ENCODE peak calls at places on chromosomes 2 and 18, in seven cellular contexts. U is CD8-positive, alpha-beta memory T cell; P is IMR-90; B is OCI-LY7; C is bronchial epithelial cell; I is SJSA1; S is cardiac fibroblast. J is an unnamed sample.

GRCh38 chr2:220585241-220585640 is 957.8 kb downstream of the SLC4A3 start:
- DNase-seq in I (no peak), S (no peak), P (peak; percentile 28), B (no peak), C (no peak), U (no peak), J (no peak)

GRCh38 chr18:58581265-58581664 is 47.6 kb downstream of the ALPK2 start:
- DNase-seq in P (peak; percentile 92), U (no peak), B (no peak), C (peak; percentile 45), I (peak; percentile 81), S (peak; percentile 79), J (no peak)

GRCh38 chr2:106057206-106057605 is 136.9 kb downstream of the UXS1 start:
- DNase-seq in S (no peak), B (no peak), P (no peak), I (no peak), C (peak; percentile 68), U (peak; percentile 82), J (no peak)

GRCh38 chr2:46915281-46915810 is at the start of gene MCFD2:
- DNase-seq in U (no peak), S (peak; percentile 46), B (no peak), P (no peak), C (no peak), I (no peak), J (no peak)

GRCh38 chr2:230602562-230603230 is 109.9 kb upstream of the CAB39 start:
- DNase-seq in S (no peak), B (peak; percentile 94), P (no peak), C (no peak), U (peak; percentile 72), I (no peak), J (peak; percentile 89)

GRCh38 chr2:128786800-128787478 is 468.3 kb upstream of the HS6ST1 start:
- DNase-seq in C (peak; percentile 40), P (peak; percentile 1), I (peak; percentile 3), S (peak; percentile 6), U (no peak), B (no peak), J (no peak)

GRCh38 chr2:235515821-235516220 is 22.0 kb downstream of the AGAP1 start:
- DNase-seq in S (no peak), U (peak; percentile 0), C (no peak), P (no peak), B (no peak), I (no peak), J (no peak)

GRCh38 chr18:22257022-22257543 is 87.7 kb downstream of the GATA6 start:
- DNase-seq in S (no peak), I (no peak), C (no peak), P (no peak), U (no peak), B (no peak), J (no peak)

GRCh38 chr18:48393170-48393569 is 16.0 kb downstream of the ZBTB7C start:
- DNase-seq in U (no peak), S (no peak), C (peak; percentile 72), B (no peak), P (no peak), I (no peak), J (no peak)

GRCh38 chr2:217937446-217937845 is 65.3 kb downstream of the TNS1 start:
- DNase-seq in C (no peak), S (peak; percentile 48), P (no peak), B (no peak), I (no peak), U (no peak), J (no peak)

GRCh38 chr2:95043300-95043786 is 17.8 kb downstream of the MAL start:
- DNase-seq in C (peak; percentile 39), S (peak; percentile 88), P (peak; percentile 90), I (no peak), B (no peak), U (no peak), J (peak; percentile 74)

GRCh38 chr2:47011696-47012095 is 96.1 kb upstream of the MCFD2 start:
- DNase-seq in S (no peak), B (no peak), P (no peak), C (no peak), U (no peak), I (no peak), J (no peak)

GRCh38 chr2:147773479-147773878 is 71.3 kb upstream of the ACVR2A start:
- DNase-seq in P (no peak), I (no peak), B (no peak), U (no peak), C (no peak), S (no peak), J (no peak)

GRCh38 chr2:95526360-95527341 is 42.1 kb upstream of the TRIM43B start:
- DNase-seq in P (peak; percentile 67), I (peak; percentile 74), C (peak; percentile 40), U (peak; percentile 50), B (no peak), S (peak; percentile 76), J (peak; percentile 27)

GRCh38 chr18:44637210-44638051 is 43.3 kb upstream of the SETBP1 start:
- DNase-seq in S (no peak), B (no peak), P (no peak), U (no peak), I (peak; percentile 80), C (peak; percentile 92), J (no peak)

GRCh38 chr2:37154790-37155189 is 2.0 kb downstream of the EIF2AK2 start:
- DNase-seq in I (no peak), S (no peak), B (peak; percentile 27), P (no peak), C (no peak), U (no peak), J (no peak)

GRCh38 chr2:236129935-236130334 is 38.3 kb downstream of the GBX2 start:
- DNase-seq in I (no peak), S (no peak), U (no peak), P (no peak), B (no peak), C (no peak), J (no peak)

GRCh38 chr18:8536226-8536625 is 73.0 kb upstream of the RAB12 start:
- DNase-seq in P (no peak), S (no peak), B (no peak), C (no peak), U (no peak), I (no peak), J (no peak)

GRCh38 chr2:8399731-8400130 is 282.1 kb upstream of the ID2 start:
- DNase-seq in S (no peak), U (no peak), P (no peak), I (no peak), B (no peak), C (no peak), J (no peak)

GRCh38 chr2:8962890-8963289 is 40.6 kb downstream of the MBOAT2 start:
- DNase-seq in U (no peak), P (no peak), S (no peak), C (no peak), I (no peak), B (no peak), J (no peak)

GRCh38 chr2:20963867-20964266 is 80.0 kb downstream of the APOB start:
- DNase-seq in I (no peak), S (no peak), C (no peak), B (no peak), U (no peak), P (no peak), J (no peak)

GRCh38 chr2:9745153-9745899 is 97.9 kb upstream of the TAF1B start:
- DNase-seq in U (no peak), S (no peak), B (no peak), P (no peak), I (no peak), C (peak; percentile 39), J (no peak)

GRCh38 chr18:14104906-14105748 is 27.1 kb downstream of the ZNF519 start:
- DNase-seq in B (no peak), U (no peak), C (no peak), I (no peak), P (no peak), S (no peak), J (no peak)

GRCh38 chr2:37713258-37713700 is 41.8 kb upstream of the CDC42EP3 start:
- DNase-seq in C (peak; percentile 78), I (peak; percentile 86), B (no peak), S (peak; percentile 84), U (no peak), P (peak; percentile 98), J (no peak)

GRCh38 chr2:241890524-241891235 is 21.2 kb downstream of the RTP5 start:
- DNase-seq in S (no peak), B (no peak), I (no peak), C (no peak), P (no peak), U (peak; percentile 30), J (no peak)

GRCh38 chr2:231342111-231342711 is 53.3 kb upstream of the B3GNT7 start:
- DNase-seq in U (no peak), S (no peak), P (no peak), I (no peak), C (no peak), B (no peak), J (no peak)

GRCh38 chr2:178700922-178701342 is 106.3 kb downstream of the TTN start:
- DNase-seq in U (no peak), C (peak; percentile 46), P (peak; percentile 35), S (peak; percentile 48), B (peak; percentile 36), I (peak; percentile 9), J (peak; percentile 20)

DNA sequence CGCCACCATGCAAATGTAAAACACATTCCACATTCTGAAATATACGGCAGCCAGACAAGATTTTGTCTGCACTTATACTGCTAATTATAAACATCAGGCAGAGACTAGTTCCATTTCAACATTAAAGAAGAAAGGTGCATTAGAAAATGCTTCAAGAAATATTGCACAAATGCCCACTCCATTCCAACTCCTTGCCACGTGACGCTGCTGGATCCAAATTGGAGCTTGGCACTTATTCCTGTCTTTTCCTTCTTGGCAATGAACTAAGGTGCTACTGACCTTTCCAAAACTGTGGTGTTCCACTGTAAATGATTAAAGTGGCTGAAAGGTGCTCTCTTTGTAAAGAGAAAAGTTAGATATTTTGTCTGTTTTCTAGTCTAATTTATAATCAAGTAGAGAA is 6.2 kb downstream of the COL6A3 start:
- DNase-seq in S (peak; percentile 57), U (no peak), P (no peak), I (no peak), B (no peak), C (no peak), J (no peak)
- H3K4me3 ChIP-seq in S (peak overlapping the region; percentile 98), U (no peak overlapping the region), P (no peak overlapping the region), I (no peak overlapping the region), B (no peak overlapping the region), C (no peak overlapping the region), J (no peak overlapping the region)

GRCh38 chr2:3348771-3349170 is 28.8 kb downstream of the EIPR1 start:
- DNase-seq in S (no peak), P (no peak), C (no peak), I (no peak), B (no peak), U (no peak), J (no peak)
- H3K4me3 ChIP-seq in S (no peak overlapping the region), P (no peak overlapping the region), C (no peak overlapping the region), I (no peak overlapping the region), B (no peak overlapping the region), U (no peak overlapping the region), J (no peak overlapping the region)

GRCh38 chr2:173353556-173353955 is 1.1 kb upstream of the CDCA7 start:
- DNase-seq in P (no peak), U (no peak), C (no peak), B (peak; percentile 60), I (no peak), S (no peak), J (no peak)
- H3K4me3 ChIP-seq in P (no peak overlapping the region), U (no peak overlapping the region), C (no peak overlapping the region), B (peak overlapping the region; percentile 100), I (peak overlapping the region; percentile 86), S (no peak overlapping the region), J (peak overlapping the region; percentile 91)

DNA sequence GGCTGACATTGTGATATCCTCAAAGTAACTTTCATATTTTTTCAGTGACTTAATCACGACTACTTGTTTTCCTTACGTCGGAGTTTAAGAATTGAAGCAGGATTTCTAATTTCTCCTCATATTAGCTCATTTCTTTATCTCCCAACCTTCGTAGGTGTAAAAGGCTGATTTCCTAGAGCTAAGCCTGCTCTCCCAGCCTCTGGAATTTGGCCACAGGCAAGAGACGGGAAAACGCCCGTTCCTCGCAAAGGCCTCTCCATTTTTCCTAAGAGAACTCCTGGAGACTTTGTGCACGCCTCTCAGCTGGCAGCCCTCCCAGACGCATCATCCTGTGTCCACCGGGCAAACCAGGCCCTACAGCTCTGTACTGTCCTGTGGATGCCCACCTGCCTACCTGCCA is 106.3 kb downstream of the FTCDNL1 start:
- DNase-seq in B (no peak), I (no peak), C (no peak), U (no peak), P (no peak), S (no peak), J (no peak)
- H3K4me3 ChIP-seq in B (no peak overlapping the region), I (no peak overlapping the region), C (no peak overlapping the region), U (no peak overlapping the region), P (no peak overlapping the region), S (no peak overlapping the region), J (no peak overlapping the region)